ENCODE peak calls at places on chromosomes 7 and 10, in four cellular contexts. One of them, this sample, is unnamed.

GRCh38 chr10:104391150-104391968 is 37.7 kb downstream of the CFAP58 start:
- DNase-seq in HepG2: peak; percentile 6
- DNase-seq in H1: no peak
- DNase-seq in K562: no peak
- DNase-seq in this sample: no peak

GRCh38 chr10:34191399-34191798 is 623.7 kb downstream of the PARD3 start:
- DNase-seq in K562: no peak
- DNase-seq in HepG2: no peak
- DNase-seq in H1: no peak
- DNase-seq in this sample: no peak

GRCh38 chr10:120580651-120581259 is 123.7 kb downstream of the PLPP4 start:
- DNase-seq in H1: no peak
- DNase-seq in K562: no peak
- DNase-seq in HepG2: no peak
- DNase-seq in this sample: no peak

GRCh38 chr7:16428672-16429071 is 7.3 kb upstream of the CRPPA start:
- DNase-seq in K562: no peak
- DNase-seq in H1: no peak
- DNase-seq in HepG2: no peak
- DNase-seq in this sample: no peak

GRCh38 chr7:2821842-2822507 is 22.1 kb downstream of the GNA12 start:
- DNase-seq in H1: no peak
- DNase-seq in K562: no peak
- DNase-seq in HepG2: no peak
- DNase-seq in this sample: no peak

GRCh38 chr10:5496261-5497250 is 2.8 kb downstream of the CALML5 start:
- DNase-seq in H1: no peak
- DNase-seq in K562: peak; percentile 66
- DNase-seq in HepG2: no peak
- DNase-seq in this sample: no peak

GRCh38 chr10:126277177-126277576 is 111.1 kb downstream of the ADAM12 start:
- DNase-seq in H1: no peak
- DNase-seq in HepG2: no peak
- DNase-seq in K562: no peak
- DNase-seq in this sample: no peak

GRCh38 chr7:44461387-44461786 is 29.1 kb downstream of the NUDCD3 start:
- DNase-seq in HepG2: no peak
- DNase-seq in H1: no peak
- DNase-seq in K562: no peak
- DNase-seq in this sample: peak; percentile 39

DNA sequence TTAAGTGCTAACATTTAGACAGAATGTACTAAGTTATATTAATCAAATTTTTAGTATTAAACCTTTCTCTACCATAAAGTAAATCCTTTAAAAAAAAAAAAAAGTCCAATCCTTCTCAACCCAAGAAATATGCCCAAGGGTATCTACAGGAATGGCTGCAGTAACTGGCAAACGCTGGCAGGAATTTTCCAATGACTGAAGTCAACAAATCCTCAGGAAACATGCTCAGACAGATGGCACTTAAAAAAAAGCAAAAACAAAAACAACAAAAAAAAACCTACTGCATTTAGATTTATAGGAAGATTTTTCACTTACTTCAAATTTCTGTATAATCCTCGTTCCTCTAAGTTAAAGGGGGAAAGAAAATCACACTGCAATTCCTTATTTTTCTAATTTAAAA is 666 bp downstream of the SVIL start:
- DNase-seq in HepG2: no peak
- DNase-seq in K562: no peak
- DNase-seq in H1: no peak
- DNase-seq in this sample: no peak
- TF ChIP-seq BRCA1 in HepG2: no peak
- TF ChIP-seq BRCA1 in K562: no peak
- TF ChIP-seq BRCA1 in H1: no peak
- TF ChIP-seq BRCA1 in this sample: no peak

DNA sequence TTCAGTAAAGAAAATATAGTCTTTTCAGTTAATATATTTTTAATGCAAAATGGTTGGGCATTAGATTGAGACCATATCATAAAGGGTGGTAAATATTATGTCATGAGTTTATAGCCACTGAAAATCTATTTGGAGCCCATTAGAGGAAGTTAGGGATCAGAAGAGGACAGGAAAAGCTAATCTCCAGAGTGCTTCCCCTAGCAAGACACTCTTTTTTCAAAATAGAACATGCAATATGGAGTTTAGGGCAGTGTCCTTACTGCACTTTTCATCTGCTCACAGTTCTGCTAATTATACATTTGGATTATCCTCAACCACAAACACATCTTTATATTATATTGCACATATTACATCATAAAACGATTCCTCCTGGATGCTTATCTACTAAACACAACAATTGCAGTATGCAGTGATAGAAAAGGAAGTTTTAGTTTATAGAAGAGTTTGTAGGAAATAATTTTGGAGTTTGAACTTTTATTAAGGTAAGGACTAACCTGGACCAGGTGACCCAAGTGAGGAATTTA is 159.8 kb downstream of the PHF14 start:
- DNase-seq in HepG2: no peak
- DNase-seq in H1: no peak
- DNase-seq in K562: no peak
- DNase-seq in this sample: no peak
- TF ChIP-seq CTCF in HepG2: no peak
- TF ChIP-seq CTCF in H1: no peak
- TF ChIP-seq CTCF in K562: no peak
- TF ChIP-seq CTCF in this sample: no peak

GRCh38 chr10:110864662-110865140 is 7.0 kb upstream of the PDCD4 start:
- DNase-seq in HepG2: no peak
- DNase-seq in K562: no peak
- DNase-seq in H1: no peak
- DNase-seq in this sample: peak; percentile 97
- TF ChIP-seq BRCA1 in HepG2: no peak
- TF ChIP-seq BRCA1 in K562: no peak
- TF ChIP-seq BRCA1 in H1: no peak
- TF ChIP-seq BRCA1 in this sample: no peak

DNA sequence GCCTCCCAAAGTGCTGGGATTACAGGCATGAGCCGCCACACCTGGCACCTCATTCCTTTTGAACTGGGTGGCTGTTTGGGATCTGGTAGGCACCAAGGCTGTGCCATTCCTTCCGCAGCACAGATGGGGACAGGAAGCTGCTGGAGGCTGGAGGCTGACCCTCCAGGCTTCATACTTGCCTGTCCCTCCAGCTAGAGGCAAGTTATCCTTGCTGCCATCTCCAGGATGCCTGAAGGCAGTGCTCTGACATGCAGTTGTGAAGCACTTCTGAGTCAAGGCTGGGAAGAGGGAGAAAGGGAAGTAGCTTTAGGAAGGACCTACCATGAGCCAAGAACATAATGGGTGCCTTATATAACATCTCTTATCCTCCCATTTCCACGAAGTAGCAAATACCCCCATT is 9.4 kb downstream of the MARVELD1 start:
- DNase-seq in HepG2: no peak
- DNase-seq in H1: no peak
- DNase-seq in K562: no peak
- DNase-seq in this sample: no peak
- TF ChIP-seq CTCF in HepG2: no peak
- TF ChIP-seq CTCF in H1: no peak
- TF ChIP-seq CTCF in K562: peak; percentile 13
- TF ChIP-seq CTCF in this sample: no peak

DNA sequence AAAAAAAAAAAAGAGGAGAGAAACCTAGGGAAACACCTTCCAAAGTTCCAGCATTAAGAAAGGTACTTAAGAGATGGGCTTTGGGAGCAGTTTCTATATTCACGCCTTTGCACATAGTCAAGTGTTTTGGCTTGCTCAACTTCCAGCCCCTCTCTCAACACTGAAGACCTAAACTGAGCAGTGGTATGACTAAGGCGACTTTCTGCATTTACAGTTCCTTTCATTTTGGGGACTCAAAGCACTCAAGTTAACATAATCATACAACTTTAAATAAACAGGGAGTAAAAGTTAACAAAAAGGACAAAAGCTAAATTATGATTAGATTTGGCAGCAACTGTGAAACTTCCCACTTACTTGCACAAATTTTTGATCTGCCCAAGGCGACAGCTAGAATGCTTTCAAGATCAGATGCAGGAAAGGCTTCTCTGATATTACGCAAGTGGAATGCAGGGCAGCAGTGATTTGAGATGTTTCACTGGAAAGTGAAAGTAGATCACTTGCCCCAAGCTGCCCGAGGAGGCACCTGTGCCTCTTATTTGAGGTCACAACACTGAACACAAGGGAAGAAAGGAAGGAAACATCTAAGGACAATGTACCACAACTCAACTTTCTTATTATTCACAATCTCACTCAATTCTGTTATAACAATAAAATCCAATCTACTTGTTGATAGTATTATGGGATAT is 199.5 kb downstream of the SKAP2 start:
- DNase-seq in HepG2: no peak
- DNase-seq in K562: no peak
- DNase-seq in H1: no peak
- DNase-seq in this sample: no peak
- TF ChIP-seq BRCA1 in HepG2: no peak
- TF ChIP-seq BRCA1 in K562: no peak
- TF ChIP-seq BRCA1 in H1: no peak
- TF ChIP-seq BRCA1 in this sample: no peak

DNA sequence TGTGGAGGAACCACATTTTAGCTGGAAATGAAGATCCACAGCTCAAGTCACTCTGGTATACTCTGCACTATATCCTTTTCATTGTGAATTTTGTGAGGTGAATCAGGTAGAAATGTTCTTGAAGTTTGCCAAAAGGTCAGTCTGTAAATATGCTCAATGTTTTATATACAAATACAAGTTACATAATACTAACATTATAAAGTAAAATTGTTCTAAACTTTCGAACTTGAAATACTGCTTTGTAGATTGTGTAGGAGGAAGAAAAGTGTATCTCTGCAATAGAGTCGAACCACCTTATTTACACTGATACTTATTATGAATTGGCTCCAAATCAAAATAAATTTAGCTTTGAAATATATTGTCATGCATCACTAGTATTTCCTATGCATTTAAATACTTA is 7.0 kb downstream of the MIOS start:
- DNase-seq in H1: no peak
- DNase-seq in HepG2: no peak
- DNase-seq in K562: no peak
- DNase-seq in this sample: no peak
- TF ChIP-seq CTCF in H1: no peak
- TF ChIP-seq CTCF in HepG2: no peak
- TF ChIP-seq CTCF in K562: no peak
- TF ChIP-seq CTCF in this sample: no peak

GRCh38 chr10:88962336-88962735 is 9.8 kb upstream of the ACTA2 start:
- DNase-seq in H1: no peak
- DNase-seq in K562: no peak
- DNase-seq in HepG2: no peak
- DNase-seq in this sample: no peak

GRCh38 chr10:88961266-88961665 is 8.7 kb upstream of the ACTA2 start:
- DNase-seq in H1: no peak
- DNase-seq in K562: no peak
- DNase-seq in HepG2: no peak
- DNase-seq in this sample: no peak

GRCh38 chr10:88960854-88961253 is 8.3 kb upstream of the ACTA2 start:
- DNase-seq in H1: no peak
- DNase-seq in HepG2: no peak
- DNase-seq in K562: no peak
- DNase-seq in this sample: no peak

GRCh38 chr10:88954458-88955083 is 2.0 kb upstream of the ACTA2 start:
- DNase-seq in H1: no peak
- DNase-seq in HepG2: no peak
- DNase-seq in K562: no peak
- DNase-seq in this sample: no peak

GRCh38 chr10:88958721-88959120 is 6.1 kb upstream of the ACTA2 start:
- DNase-seq in HepG2: no peak
- DNase-seq in H1: no peak
- DNase-seq in K562: no peak
- DNase-seq in this sample: no peak
- TF ChIP-seq BRCA1 in HepG2: no peak
- TF ChIP-seq BRCA1 in H1: no peak
- TF ChIP-seq BRCA1 in K562: no peak
- TF ChIP-seq BRCA1 in this sample: no peak

GRCh38 chr7:152025077-152025936 is at the start of gene GALNT11:
- DNase-seq in K562: peak; percentile 97
- DNase-seq in H1: peak; percentile 89
- DNase-seq in HepG2: peak; percentile 44
- DNase-seq in this sample: no peak
- TF ChIP-seq CTCF in K562: peak; percentile 52
- TF ChIP-seq CTCF in H1: peak; percentile 43
- TF ChIP-seq CTCF in HepG2: peak; percentile 60
- TF ChIP-seq CTCF in this sample: no peak

GRCh38 chr10:42997849-42998165 is 79.1 kb upstream of the RET start:
- DNase-seq in H1: no peak
- DNase-seq in K562: no peak
- DNase-seq in HepG2: no peak
- DNase-seq in this sample: no peak

GRCh38 chr10:42998481-42999384 is 78.1 kb upstream of the RET start:
- DNase-seq in HepG2: no peak
- DNase-seq in H1: no peak
- DNase-seq in K562: no peak
- DNase-seq in this sample: no peak

GRCh38 chr10:42996588-42996987 is 80.3 kb upstream of the RET start:
- DNase-seq in HepG2: no peak
- DNase-seq in H1: no peak
- DNase-seq in K562: no peak
- DNase-seq in this sample: no peak

GRCh38 chr10:42995537-42995936 is 81.3 kb upstream of the RET start:
- DNase-seq in HepG2: no peak
- DNase-seq in H1: peak; percentile 35
- DNase-seq in K562: no peak
- DNase-seq in this sample: no peak

GRCh38 chr10:42997151-42997848 is 79.6 kb upstream of the RET start:
- DNase-seq in HepG2: no peak
- DNase-seq in H1: no peak
- DNase-seq in K562: no peak
- DNase-seq in this sample: no peak
- TF ChIP-seq BRCA1 in HepG2: no peak
- TF ChIP-seq BRCA1 in H1: no peak
- TF ChIP-seq BRCA1 in K562: no peak
- TF ChIP-seq BRCA1 in this sample: no peak

This sample was measured in GM12878.